ENCODE peak calls at places on chromosomes 1 and 21, in eight cellular contexts. L is anterior cingulate cortex, D is endodermal cell, K is transverse colon, W is brain microvascular endothelial cell, S is ACHN, B is HT1080, U is glutamatergic neuron. J is an unnamed sample.

GRCh38 chr21:44312716-44313115 is 12.9 kb downstream of the PFKL start:
- DNase-seq in L (no peak), D (no peak), K (no peak), W (no peak), S (no peak), B (no peak), U (no peak), J (no peak)

GRCh38 chr1:165484532-165484931 is 39.6 kb upstream of the RXRG start:
- DNase-seq in L (no peak), D (no peak), K (no peak), W (no peak), S (no peak), B (no peak), U (no peak), J (no peak)

GRCh38 chr1:182032251-182032650 is 29.3 kb downstream of the ZNF648 start:
- DNase-seq in L (no peak), D (no peak), K (no peak), W (no peak), S (peak), B (peak), U (no peak), J (no peak)

GRCh38 chr1:1194723-1195122 is 11.7 kb downstream of the TNFRSF18 start:
- DNase-seq in L (no peak), D (no peak), K (no peak), W (no peak), S (no peak), B (no peak), U (no peak), J (no peak)

GRCh38 chr1:216054593-216054992 is 368.7 kb downstream of the USH2A start:
- DNase-seq in L (no peak), D (no peak), K (no peak), W (no peak), S (no peak), B (no peak), U (no peak), J (no peak)

GRCh38 chr1:152585586-152585985 is 5.3 kb upstream of the LCE3D start:
- DNase-seq in L (no peak), D (no peak), K (no peak), W (no peak), S (no peak), B (no peak), U (no peak), J (no peak)

GRCh38 chr1:164637461-164638375 is 78.7 kb downstream of the PBX1 start:
- DNase-seq in L (no peak), D (no peak), K (no peak), W (peak), S (peak), B (peak), U (no peak), J (no peak)

GRCh38 chr1:206067486-206068302 is 14.7 kb downstream of the RHEX start:
- DNase-seq in L (no peak), D (no peak), K (no peak), W (no peak), S (no peak), B (no peak), U (no peak), J (no peak)

GRCh38 chr1:56481140-56481694 is 98.1 kb downstream of the PLPP3 start:
- DNase-seq in L (no peak), D (no peak), K (no peak), W (no peak), S (no peak), B (no peak), U (no peak), J (no peak)

GRCh38 chr21:37562920-37563640 is 196.5 kb downstream of the DYRK1A start:
- DNase-seq in L (no peak), D (no peak), K (peak), W (no peak), S (no peak), B (no peak), U (no peak), J (no peak)

GRCh38 chr1:93597697-93598096 is 83.9 kb downstream of the BCAR3 start:
- DNase-seq in L (no peak), D (no peak), K (no peak), W (no peak), S (no peak), B (no peak), U (no peak), J (no peak)

GRCh38 chr1:211198111-211198510 is 61.1 kb upstream of the RCOR3 start:
- DNase-seq in L (no peak), D (no peak), K (no peak), W (peak), S (peak), B (peak), U (no peak), J (no peak)

GRCh38 chr1:113279776-113280391 is 110.4 kb upstream of the MAGI3 start:
- DNase-seq in L (no peak), D (no peak), K (no peak), W (no peak), S (no peak), B (no peak), U (no peak), J (no peak)

GRCh38 chr21:45374826-45375455 is 30.0 kb upstream of the COL18A1 start:
- DNase-seq in L (no peak), D (no peak), K (no peak), W (no peak), S (no peak), B (no peak), U (peak), J (no peak)

GRCh38 chr1:156936191-156936590 is 15.8 kb downstream of the LRRC71 start:
- DNase-seq in L (no peak), D (no peak), K (no peak), W (no peak), S (no peak), B (no peak), U (no peak), J (no peak)

GRCh38 chr1:98119793-98120192 is 199.0 kb upstream of the DPYD start:
- DNase-seq in L (no peak), D (peak), K (no peak), W (no peak), S (peak), B (peak), U (no peak), J (peak)

GRCh38 chr1:179867493-179868330 is 9.9 kb downstream of the TOR1AIP2 start:
- DNase-seq in L (no peak), D (peak), K (peak), W (peak), S (peak), B (peak), U (peak), J (peak)

GRCh38 chr21:29148535-29148934 is 18.1 kb downstream of the MAP3K7CL start:
- DNase-seq in L (no peak), D (no peak), K (no peak), W (no peak), S (peak), B (peak), U (no peak), J (no peak)

GRCh38 chr1:214341459-214341858 is 60.5 kb downstream of the SMYD2 start:
- DNase-seq in L (no peak), D (no peak), K (no peak), W (no peak), S (no peak), B (no peak), U (no peak), J (no peak)

GRCh38 chr1:203320546-203321272 is 15.4 kb downstream of the BTG2 start:
- DNase-seq in L (no peak), D (peak), K (peak), W (no peak), S (no peak), B (peak), U (no peak), J (no peak)

GRCh38 chr1:109079240-109079622 is 3.4 kb upstream of the TAF13 start:
- DNase-seq in L (no peak), D (no peak), K (no peak), W (no peak), S (no peak), B (no peak), U (no peak), J (no peak)

GRCh38 chr1:117017648-117018047 is 16.1 kb downstream of the CD101 start:
- DNase-seq in L (no peak), D (no peak), K (no peak), W (no peak), S (no peak), B (no peak), U (no peak), J (no peak)

GRCh38 chr21:39094087-39094785 is 89.0 kb downstream of the PSMG1 start:
- DNase-seq in L (no peak), D (no peak), K (no peak), W (no peak), S (no peak), B (no peak), U (no peak), J (no peak)

J was measured in LoVo.